ENCODE peak calls at places on chromosomes 4 and X, in four cellular contexts. C is K562, T is WTC11, O is H1. U is an unnamed sample.

GRCh38 chr4:187903700-187904099 is 91.9 kb upstream of the ZFP42 start:
- DNase-seq in C (no peak), T (no peak), O (no peak), U (no peak)

GRCh38 chr4:6368601-6369000 is 99.0 kb downstream of the WFS1 start:
- DNase-seq in C (no peak), T (no peak), O (no peak), U (no peak)

GRCh38 chr4:104531390-104531789 is 36.7 kb upstream of the CXXC4 start:
- DNase-seq in C (no peak), T (no peak), O (no peak), U (no peak)

GRCh38 chrX:143664302-143664701 is 28.4 kb upstream of the SLITRK4 start:
- DNase-seq in C (peak; percentile 5), T (no peak), O (no peak), U (peak; percentile 11)

GRCh38 chr4:8119877-8120276 is 38.7 kb downstream of the ABLIM2 start:
- DNase-seq in C (no peak), T (no peak), O (no peak), U (no peak)

GRCh38 chrX:71579136-71579989 is 1.1 kb downstream of the GCNA start:
- DNase-seq in C (peak; percentile 17), T (peak; percentile 21), O (no peak), U (peak; percentile 28)

GRCh38 chr4:24589448-24589847 is 5.1 kb upstream of the DHX15 start:
- DNase-seq in C (no peak), T (no peak), O (no peak), U (no peak)

GRCh38 chrX:18558799-18559198 is 113.1 kb downstream of the RS1 start:
- DNase-seq in C (no peak), T (no peak), O (no peak), U (no peak)

GRCh38 chr4:84803720-84804119 is 162.8 kb downstream of the WDFY3 start:
- DNase-seq in C (no peak), T (no peak), O (no peak), U (no peak)

GRCh38 chrX:142499992-142500391 is 294.9 kb upstream of the MAGEC2 start:
- DNase-seq in C (no peak), T (no peak), O (no peak), U (no peak)

GRCh38 chrX:151564035-151564434 is 560 bp downstream of the PASD1 start:
- DNase-seq in C (no peak), T (no peak), O (no peak), U (no peak)

GRCh38 chr4:186264660-186265059 is 1.3 kb upstream of the F11 start:
- DNase-seq in C (no peak), T (no peak), O (no peak), U (no peak)

DNA sequence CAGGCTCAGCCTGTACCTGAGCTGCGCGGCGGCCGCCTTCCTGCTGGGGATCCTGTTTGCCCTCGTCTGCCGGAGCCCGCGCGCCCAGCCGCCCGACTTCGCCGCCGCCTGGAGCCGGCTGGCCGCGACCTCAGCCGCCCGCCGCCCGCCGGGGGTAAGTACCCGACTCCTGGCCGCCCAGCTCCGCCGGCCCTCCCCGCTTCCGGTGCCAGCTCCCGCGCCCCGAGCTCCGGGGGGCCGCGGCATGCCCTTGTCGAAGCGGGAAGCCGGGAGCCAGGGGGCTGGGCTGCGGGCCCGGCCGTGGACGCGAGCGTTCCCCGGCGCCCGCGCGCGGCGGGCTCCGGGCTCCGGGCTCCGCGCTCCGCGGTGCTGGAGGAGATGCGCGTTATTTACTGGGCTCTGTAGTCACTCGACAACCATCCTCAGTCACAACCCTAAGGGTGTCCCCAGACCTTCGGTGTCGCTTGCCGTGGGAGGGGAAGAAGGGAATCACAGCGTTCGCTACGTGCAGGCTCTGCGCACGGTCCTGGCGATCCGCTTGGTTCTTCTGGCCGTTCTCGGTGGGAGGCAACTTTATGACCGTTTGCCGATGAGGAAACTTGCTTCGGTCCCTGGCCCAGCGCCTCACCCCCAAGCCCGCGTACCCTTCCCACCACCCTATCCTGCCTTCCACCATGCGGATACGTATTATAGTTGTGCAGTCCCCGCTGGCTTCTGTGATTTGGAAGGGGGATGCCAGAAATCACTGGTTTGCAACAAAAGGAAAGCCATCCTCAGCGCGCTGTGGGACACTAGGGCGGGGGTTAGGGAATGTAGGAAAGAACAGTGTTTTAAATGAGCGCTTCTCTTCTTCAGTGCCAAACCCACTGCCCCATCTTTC is 944 bp downstream of the SNX25 start:
- DNase-seq in C (peak; percentile 52), T (peak; percentile 59), O (peak; percentile 71), U (peak; percentile 82)
- TF ChIP-seq TEAD4 in C (no peak), T (no peak), O (peak; percentile 13), U (no peak)

DNA sequence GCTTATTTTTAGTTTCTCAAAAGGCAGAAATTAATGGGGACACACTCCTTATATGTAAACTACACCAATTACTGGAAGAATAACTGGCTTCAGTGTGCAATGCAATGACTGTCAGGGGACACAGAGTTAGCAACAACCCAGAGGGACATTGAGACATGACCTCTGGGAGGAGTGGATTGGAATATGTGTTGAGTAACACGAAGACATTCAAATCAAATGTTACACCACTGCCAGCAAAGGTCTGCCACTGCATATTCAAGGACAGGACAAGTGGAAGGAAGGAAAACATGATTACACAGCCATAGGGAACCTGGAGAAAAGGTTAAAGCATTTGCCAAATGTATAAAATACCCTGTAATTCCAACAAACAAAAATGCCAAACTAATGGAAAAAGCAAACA is 240.2 kb upstream of the FSTL5 start:
- DNase-seq in C (no peak), T (no peak), O (no peak), U (no peak)
- TF ChIP-seq TEAD4 in C (no peak), T (no peak), O (no peak), U (no peak)

DNA sequence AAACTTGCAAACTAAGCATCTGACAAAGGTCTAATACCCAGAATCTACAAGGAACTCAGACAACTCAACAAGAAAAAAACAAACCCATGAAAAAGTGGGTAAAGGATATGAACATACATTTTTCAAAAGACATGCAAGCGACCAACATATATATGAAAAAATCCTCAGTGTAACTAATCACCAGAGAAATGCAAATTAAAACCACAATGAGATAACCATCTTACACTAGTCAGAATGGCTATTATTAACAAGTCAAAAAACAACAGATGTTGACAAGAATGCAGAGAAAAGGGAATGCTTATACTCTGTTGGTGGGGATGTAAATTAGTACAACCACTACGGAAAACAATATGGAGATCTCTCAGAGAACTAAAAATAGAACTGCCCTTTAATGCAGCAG is 12.1 kb downstream of the NIPAL1 start:
- DNase-seq in C (no peak), T (no peak), O (no peak), U (no peak)
- TF ChIP-seq TEAD4 in C (no peak), T (no peak), O (no peak), U (no peak)

GRCh38 chrX:25976683-25977310 is 161.3 kb upstream of the MAGEB18 start:
- DNase-seq in C (no peak), T (no peak), O (peak; percentile 42), U (no peak)
- TF ChIP-seq TEAD4 in C (no peak), T (no peak), O (no peak), U (no peak)

DNA sequence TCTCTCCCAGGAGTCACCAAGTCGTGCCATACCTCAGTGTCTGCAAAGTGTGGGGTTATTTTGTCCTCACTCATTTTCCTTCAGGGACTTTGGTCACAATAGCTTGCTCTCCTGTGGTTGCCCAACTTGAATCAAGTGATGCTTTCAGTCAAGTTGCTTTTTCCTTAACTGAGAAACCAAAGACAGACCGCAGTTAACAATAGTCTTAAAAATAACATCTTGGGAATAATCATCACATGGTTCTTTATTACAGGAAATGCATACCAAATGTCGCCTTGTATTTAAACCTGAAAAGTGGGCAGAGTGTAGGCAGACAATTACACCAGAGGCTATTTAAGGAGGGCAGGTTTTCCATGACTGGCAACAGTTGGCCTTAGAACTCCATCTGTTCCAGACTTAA is 44.5 kb upstream of the NDP start:
- DNase-seq in C (no peak), T (no peak), O (no peak), U (no peak)
- TF ChIP-seq TEAD4 in C (no peak), T (no peak), O (no peak), U (no peak)

DNA sequence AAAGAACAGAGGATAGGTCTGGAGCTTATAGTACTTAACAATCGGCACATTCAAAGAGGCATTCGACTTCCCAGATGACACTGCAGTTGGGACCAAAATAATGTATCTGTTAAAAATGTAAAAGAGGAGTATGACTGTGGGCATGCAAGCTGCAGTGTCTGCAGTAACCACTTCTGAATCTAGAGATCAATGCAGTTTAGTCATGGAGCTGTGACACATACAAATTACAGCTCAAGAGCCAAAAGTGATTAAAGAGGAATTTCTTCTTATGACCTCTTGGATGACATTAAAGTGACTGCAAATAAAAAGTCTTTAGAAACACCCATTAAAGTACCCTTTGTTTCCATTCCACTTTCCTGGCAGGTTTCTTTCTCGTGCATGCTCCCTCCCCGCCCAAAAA is 298.7 kb downstream of the PDGFC start:
- DNase-seq in C (no peak), T (no peak), O (no peak), U (no peak)
- TF ChIP-seq TEAD4 in C (no peak), T (no peak), O (no peak), U (no peak)

GRCh38 chr4:76747613-76748012 is 150.3 kb downstream of the SOWAHB start:
- DNase-seq in C (no peak), T (no peak), O (no peak), U (no peak)
- TF ChIP-seq TEAD4 in C (no peak), T (no peak), O (no peak), U (no peak)

DNA sequence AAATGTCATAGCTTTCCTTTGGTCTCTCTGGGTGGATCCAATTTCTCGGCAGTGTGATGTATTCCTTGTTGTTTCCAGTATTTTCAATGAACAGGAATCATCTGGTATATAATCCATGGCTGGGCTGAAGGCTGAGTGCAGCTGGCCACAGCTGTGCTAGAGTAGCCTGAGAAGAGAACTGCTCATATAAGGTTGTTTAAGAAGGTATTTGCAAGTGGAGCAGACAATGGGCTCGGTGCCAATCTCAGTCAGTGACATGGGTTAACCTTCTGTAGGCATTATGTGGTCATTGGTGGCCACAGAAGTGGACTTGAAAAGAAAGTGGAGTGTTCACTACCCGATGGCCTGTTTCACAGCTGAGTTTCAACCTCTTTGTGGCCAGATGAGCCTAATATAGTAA is 390.4 kb downstream of the SPRY1 start:
- DNase-seq in C (no peak), T (no peak), O (no peak), U (no peak)
- TF ChIP-seq TEAD4 in C (no peak), T (no peak), O (no peak), U (no peak)

DNA sequence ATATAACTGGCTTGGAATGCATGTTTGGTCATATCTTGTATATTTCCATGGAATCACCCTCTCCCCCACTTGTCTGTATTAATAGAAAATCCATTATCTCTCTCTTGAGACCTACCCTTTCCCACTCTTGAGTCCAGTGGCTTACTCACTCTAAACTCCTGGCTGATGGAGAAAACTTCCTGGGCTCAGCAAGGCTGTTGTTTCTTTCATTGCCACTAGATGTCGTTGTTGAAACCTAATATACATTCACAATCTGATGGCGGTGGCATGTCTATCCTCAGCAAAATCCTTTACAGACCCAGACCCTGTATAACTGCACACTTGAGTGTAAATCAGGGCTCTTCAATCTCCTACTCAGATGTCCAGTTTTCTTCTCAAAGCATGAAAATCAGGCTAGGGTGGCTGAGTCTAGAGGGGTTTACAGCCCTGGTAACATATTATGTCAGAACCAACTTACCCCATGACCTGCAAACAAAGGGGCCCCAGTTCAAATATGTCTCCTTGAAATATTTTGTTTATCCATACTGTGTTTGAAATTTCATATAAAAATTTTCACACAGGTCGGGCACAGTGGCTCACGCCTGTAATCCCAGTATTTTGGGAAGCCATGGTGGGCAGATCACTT is 70.0 kb upstream of the FAM241A start:
- DNase-seq in C (peak; percentile 53), T (peak; percentile 19), O (no peak), U (peak; percentile 50)
- TF ChIP-seq TEAD4 in C (no peak), T (no peak), O (no peak), U (no peak)

GRCh38 chr4:3238721-3239120 is 10.2 kb upstream of the MSANTD1 start:
- DNase-seq in C (no peak), T (no peak), O (no peak), U (no peak)
- TF ChIP-seq TEAD4 in C (no peak), T (no peak), O (no peak), U (no peak)

U was measured in SK-N-SH.